ENCODE peak calls at places on chromosomes 5 and 9, in eight cellular contexts. U is neural crest cell, K is fibroblast of pulmonary artery, J is right atrium auricular region, V is heart right ventricle, W is BJ, P is uterus, D is foreskin fibroblast. F is an unnamed sample.
A peak's percentile ranks its signal among the peaks of the same experiment; 100 is the strongest.

GRCh38 chr9:113488490-113488889 is 25.0 kb downstream of the RGS3 start:
- DNase-seq in P (no peak), W (no peak), K (no peak), V (peak; percentile 33), U (no peak), J (no peak), D (no peak), F (no peak)

GRCh38 chr9:81379655-81380054 is 309.7 kb downstream of the TLE1 start:
- DNase-seq in U (no peak), J (no peak), P (no peak), D (peak; percentile 58), K (no peak), V (no peak), W (no peak), F (no peak)

GRCh38 chr9:124256517-124257069 is 1.2 kb upstream of the NEK6 start:
- DNase-seq in P (no peak), J (no peak), V (no peak), U (no peak), W (peak; percentile 87), D (peak; percentile 91), K (peak; percentile 85), F (peak; percentile 81)

GRCh38 chr5:106171132-106171531 is 1499.6 kb downstream of the EFNA5 start:
- DNase-seq in P (no peak), D (peak; percentile 5), U (no peak), V (no peak), J (no peak), K (peak; percentile 79), W (no peak), F (no peak)

GRCh38 chr5:173925449-173926071 is 37.4 kb downstream of the CPEB4 start:
- DNase-seq in J (no peak), K (peak; percentile 69), W (no peak), V (peak; percentile 30), U (peak; percentile 24), P (no peak), D (peak; percentile 82), F (no peak)

GRCh38 chr5:142816577-142816976 is 46.4 kb downstream of the ARHGAP26 start:
- DNase-seq in D (peak; percentile 66), U (no peak), K (peak; percentile 54), W (no peak), V (peak; percentile 46), J (no peak), P (no peak), F (no peak)

GRCh38 chr5:180353226-180353962 is at the start of gene GFPT2:
- DNase-seq in V (peak; percentile 82), K (peak; percentile 80), W (no peak), P (peak; percentile 86), U (peak; percentile 62), J (peak; percentile 87), D (peak; percentile 93), F (no peak)

GRCh38 chr9:17398351-17398750 is 180.5 kb upstream of the SH3GL2 start:
- DNase-seq in W (no peak), V (no peak), U (no peak), J (no peak), D (peak; percentile 3), K (peak; percentile 56), P (no peak), F (no peak)

GRCh38 chr5:103821361-103821760 is 258.8 kb upstream of the NUDT12 start:
- DNase-seq in D (no peak), P (no peak), K (no peak), W (no peak), V (no peak), J (no peak), U (no peak), F (no peak)

GRCh38 chr5:179146277-179146676 is 86.1 kb downstream of the ZNF354C start:
- DNase-seq in K (no peak), V (no peak), P (no peak), W (no peak), J (no peak), D (no peak), U (no peak), F (no peak)

GRCh38 chr9:16315720-16316119 is 554.8 kb downstream of the BNC2 start:
- DNase-seq in P (no peak), D (no peak), W (no peak), K (peak; percentile 58), V (no peak), U (no peak), J (peak; percentile 54), F (peak; percentile 27)

GRCh38 chr9:71680189-71680983 is 87.9 kb downstream of the CEMIP2 start:
- DNase-seq in J (no peak), P (no peak), V (no peak), D (peak; percentile 64), U (no peak), K (peak; percentile 70), W (no peak), F (no peak)

GRCh38 chr5:34563951-34564705 is 92.0 kb upstream of the RAI14 start:
- DNase-seq in V (no peak), K (peak; percentile 67), P (no peak), U (no peak), J (no peak), D (peak; percentile 46), W (no peak), F (no peak)

GRCh38 chr9:20980713-20981481 is 50.5 kb downstream of the HACD4 start:
- DNase-seq in P (no peak), J (no peak), D (peak; percentile 79), K (peak; percentile 52), V (no peak), U (no peak), W (peak; percentile 59), F (peak; percentile 47)

GRCh38 chr5:74686962-74687751 is 2.1 kb downstream of the HEXB start:
- DNase-seq in J (no peak), D (peak; percentile 32), V (no peak), K (no peak), U (no peak), W (no peak), P (no peak), F (no peak)

GRCh38 chr9:98039474-98040072 is 17.0 kb upstream of the NANS start:
- DNase-seq in U (no peak), W (no peak), K (no peak), J (no peak), P (no peak), V (no peak), D (peak; percentile 37), F (no peak)

GRCh38 chr5:180314106-180314505 is 22.2 kb upstream of the MAPK9 start:
- DNase-seq in J (no peak), W (no peak), P (no peak), K (no peak), V (no peak), D (no peak), U (no peak), F (no peak)

GRCh38 chr5:61277190-61277589 is 54.9 kb upstream of the ZSWIM6 start:
- DNase-seq in P (no peak), V (no peak), U (no peak), W (no peak), J (no peak), D (peak; percentile 64), K (peak; percentile 76), F (no peak)

GRCh38 chr5:103262422-103262871 is 3.9 kb downstream of the MACIR start:
- DNase-seq in V (no peak), K (peak; percentile 48), U (no peak), D (peak; percentile 18), W (no peak), J (no peak), P (no peak), F (peak; percentile 44)

GRCh38 chr5:1795506-1795905 is 4.1 kb downstream of the MRPL36 start:
- DNase-seq in V (no peak), W (no peak), D (no peak), P (no peak), U (no peak), J (no peak), K (no peak), F (no peak)

DNA sequence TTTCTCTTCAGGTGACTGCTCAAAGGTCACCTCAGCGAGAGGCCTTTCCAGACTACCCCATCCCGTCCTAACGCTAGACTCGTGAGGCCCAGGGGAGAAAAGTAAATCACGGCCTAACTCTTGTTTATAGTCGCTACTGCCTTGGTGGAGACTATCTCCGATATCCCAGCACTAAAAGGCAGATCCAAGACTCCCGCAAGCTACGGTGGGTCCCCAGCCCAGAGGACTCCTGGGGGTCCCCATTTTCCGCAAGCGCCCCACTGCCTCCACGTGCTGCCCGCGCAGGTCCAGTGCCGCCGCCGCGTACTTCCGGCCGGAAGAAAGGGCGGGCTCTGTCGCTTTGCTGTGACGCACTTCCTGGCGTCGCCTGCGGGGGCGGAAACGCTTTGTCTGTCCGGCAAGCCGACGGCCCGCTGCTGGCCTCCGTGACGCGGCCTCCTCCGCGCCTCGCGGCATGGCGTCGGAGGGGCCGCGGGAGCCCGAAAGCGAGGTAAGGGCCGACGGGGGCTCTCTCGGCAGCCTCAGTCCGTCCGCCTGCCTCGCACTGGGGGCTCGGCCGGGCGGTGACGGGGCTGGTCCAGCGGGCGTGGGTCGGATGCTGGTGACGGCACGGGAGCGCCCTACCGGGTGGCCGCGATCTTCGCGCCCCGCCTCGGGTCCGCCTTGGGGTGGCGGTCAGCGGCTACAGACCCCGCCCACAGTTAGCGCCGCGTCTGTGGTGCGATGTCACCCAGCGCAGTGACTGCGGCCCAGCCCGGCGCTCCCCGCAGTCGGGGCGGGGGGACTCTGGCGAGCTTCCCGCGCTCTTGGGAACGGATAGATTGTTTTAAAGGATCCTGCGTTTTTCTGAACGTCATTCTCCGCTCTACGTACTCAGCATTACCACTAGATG is at the start of gene SECISBP2:
- DNase-seq in D (peak; percentile 99), U (peak; percentile 92), P (peak; percentile 94), W (peak; percentile 87), V (peak; percentile 97), J (peak; percentile 97), K (peak; percentile 98), F (peak; percentile 89)
- TF ChIP-seq CTCF in D (peak; percentile 72), U (peak; percentile 87), P (peak; percentile 74), W (peak; percentile 78), V (peak; percentile 82), J (peak; percentile 79), K (peak; percentile 74), F (no peak)

DNA sequence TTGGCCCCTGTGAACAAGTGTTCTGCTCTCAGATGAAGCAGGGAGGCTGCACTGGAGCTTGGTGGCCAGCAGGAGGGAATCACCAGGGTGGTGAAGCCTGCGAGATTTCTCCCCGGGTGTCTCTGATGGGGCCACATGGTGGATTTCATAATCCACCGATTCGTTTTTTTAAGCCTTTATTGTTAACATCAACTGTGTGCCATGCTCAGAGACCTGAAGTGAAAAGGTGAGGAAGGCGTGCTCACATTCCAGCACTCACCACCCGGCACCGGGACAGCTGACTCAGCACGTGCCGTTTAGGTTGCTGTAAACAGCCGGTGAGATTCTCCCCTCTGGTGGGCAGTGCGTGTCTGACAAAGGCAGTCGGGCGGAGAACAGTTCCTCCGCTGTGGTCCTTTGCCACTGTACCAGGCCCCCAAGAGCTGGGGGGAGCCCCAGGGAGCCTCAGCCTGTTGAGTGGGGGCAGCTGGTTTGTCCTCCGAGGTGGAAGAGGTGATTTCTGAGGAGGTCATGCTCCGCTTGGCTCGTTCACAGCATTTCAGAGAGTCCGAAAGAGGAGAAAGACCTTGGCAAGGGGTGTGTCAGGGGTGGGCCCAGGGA is 12.7 kb upstream of the AHRR start:
- DNase-seq in J (no peak), W (no peak), D (peak; percentile 58), U (no peak), P (no peak), V (no peak), K (peak; percentile 58), F (no peak)
- TF ChIP-seq CTCF in J (peak; percentile 28), W (peak; percentile 45), D (peak; percentile 49), U (peak; percentile 54), P (no peak), V (no peak), K (peak; percentile 43), F (peak; percentile 37)

GRCh38 chr5:171449426-171449825 is 30.0 kb downstream of the FGF18 start:
- DNase-seq in V (no peak), P (no peak), K (no peak), U (no peak), W (no peak), D (no peak), J (no peak), F (no peak)
- TF ChIP-seq CTCF in V (no peak), P (no peak), K (no peak), U (no peak), W (no peak), D (no peak), J (no peak), F (no peak)

GRCh38 chr5:52786937-52787599 is 648 bp upstream of the ITGA1 start:
- DNase-seq in J (no peak), K (no peak), V (no peak), U (no peak), P (peak; percentile 55), W (no peak), D (peak; percentile 28), F (no peak)
- TF ChIP-seq CTCF in J (peak; percentile 53), K (peak; percentile 29), V (no peak), U (no peak), P (peak; percentile 57), W (peak; percentile 25), D (peak; percentile 12), F (peak; percentile 16)